ENCODE peak calls at places on chromosomes 7 and 10, in seven cellular contexts. J is IMR-90, W is D721Med, H is cardiac muscle cell, S is Calu3, D is heart left ventricle, P is activated B cell treated with CpG ODN at 0.5 μM for 24 hours. T is an unnamed sample.

GRCh38 chr10:45461034-45461433 is 87.0 kb downstream of the ALOX5 start:
- DNase-seq in J (peak), W (no peak), H (no peak), S (no peak), D (no peak), P (no peak), T (no peak)

GRCh38 chr10:114274616-114275453 is 35.8 kb downstream of the VWA2 start:
- DNase-seq in J (no peak), W (no peak), H (no peak), S (no peak), D (no peak), P (no peak), T (no peak)

GRCh38 chr10:78229950-78230675 is 196.4 kb downstream of the RPS24 start:
- DNase-seq in J (no peak), W (no peak), H (no peak), S (no peak), D (no peak), P (no peak), T (no peak)

GRCh38 chr7:24862461-24862860 is 105.2 kb upstream of the GSDME start:
- DNase-seq in J (no peak), W (no peak), H (no peak), S (no peak), D (no peak), P (no peak), T (no peak)

GRCh38 chr10:30437039-30437781 is 3.2 kb downstream of the MAP3K8 start:
- DNase-seq in J (peak), W (no peak), H (peak), S (no peak), D (no peak), P (no peak), T (no peak)

GRCh38 chr7:100538654-100539435 is at the start of gene AGFG2:
- DNase-seq in J (peak), W (peak), H (peak), S (peak), D (peak), P (peak), T (peak)

GRCh38 chr10:82402901-82403300 is 527.9 kb downstream of the NRG3 start:
- DNase-seq in J (no peak), W (no peak), H (no peak), S (no peak), D (no peak), P (no peak), T (no peak)

GRCh38 chr7:120873367-120873766 is 15.4 kb upstream of the TSPAN12 start:
- DNase-seq in J (no peak), W (no peak), H (no peak), S (no peak), D (no peak), P (no peak), T (no peak)

GRCh38 chr10:7318836-7319235 is 92.0 kb downstream of the SFMBT2 start:
- DNase-seq in J (no peak), W (no peak), H (no peak), S (no peak), D (no peak), P (no peak), T (peak)

GRCh38 chr7:128263420-128263819 is 22.3 kb downstream of the LEP start:
- DNase-seq in J (no peak), W (no peak), H (no peak), S (no peak), D (no peak), P (no peak), T (no peak)

GRCh38 chr7:122143376-122143750 is 686 bp downstream of the AASS start:
- DNase-seq in J (peak), W (no peak), H (peak), S (peak), D (peak), P (peak), T (peak)

GRCh38 chr10:92052741-92053140 is 129.2 kb downstream of the BTAF1 start:
- DNase-seq in J (no peak), W (no peak), H (no peak), S (no peak), D (no peak), P (no peak), T (no peak)

GRCh38 chr7:142669074-142669654 is 80.1 kb upstream of the PRSS1 start:
- DNase-seq in J (peak), W (no peak), H (peak), S (no peak), D (no peak), P (no peak), T (no peak)

GRCh38 chr10:19815036-19815435 is 1.2 kb upstream of the PLXDC2 start:
- DNase-seq in J (no peak), W (no peak), H (no peak), S (no peak), D (no peak), P (no peak), T (no peak)

GRCh38 chr10:110641256-110641655 is 2.9 kb upstream of the RBM20 start:
- DNase-seq in J (peak), W (no peak), H (no peak), S (peak), D (peak), P (no peak), T (peak)

GRCh38 chr10:13740416-13740815 is 153.7 kb downstream of the PRPF18 start:
- DNase-seq in J (no peak), W (no peak), H (no peak), S (no peak), D (no peak), P (no peak), T (no peak)

GRCh38 chr10:43105119-43105792 is 28.4 kb downstream of the RET start:
- DNase-seq in J (peak), W (peak), H (peak), S (peak), D (peak), P (peak), T (peak)
- TF ChIP-seq CTCF in J (peak), W (peak), H (peak), S (peak), D (peak), P (peak), T (peak)

GRCh38 chr10:48974757-48975156 is 35.1 kb upstream of the LRRC18 start:
- DNase-seq in J (no peak), W (no peak), H (no peak), S (no peak), D (no peak), P (no peak), T (no peak)

GRCh38 chr10:48973065-48973464 is 33.4 kb upstream of the LRRC18 start:
- DNase-seq in J (peak), W (no peak), H (no peak), S (no peak), D (no peak), P (no peak), T (no peak)

GRCh38 chr10:48978318-48978717 is 38.7 kb upstream of the LRRC18 start:
- DNase-seq in J (no peak), W (no peak), H (no peak), S (no peak), D (no peak), P (no peak), T (no peak)

GRCh38 chr10:48981310-48981907 is 41.8 kb upstream of the LRRC18 start:
- DNase-seq in J (peak), W (no peak), H (peak), S (peak), D (peak), P (peak), T (peak)

GRCh38 chr10:48976208-48976607 is 36.6 kb upstream of the LRRC18 start:
- DNase-seq in J (peak), W (no peak), H (peak), S (peak), D (no peak), P (no peak), T (no peak)
- TF ChIP-seq CTCF in J (peak), W (no peak), H (no peak), S (no peak), D (peak), P (no peak), T (no peak)

GRCh38 chr7:91194841-91195240 is 69.4 kb upstream of the FZD1 start:
- DNase-seq in J (no peak), W (no peak), H (no peak), S (no peak), D (no peak), P (no peak), T (no peak)
- TF ChIP-seq CTCF in J (no peak), W (no peak), H (no peak), S (no peak), D (no peak), P (no peak), T (no peak)

GRCh38 chr10:116760919-116761318 is 18.6 kb upstream of the HSPA12A start:
- DNase-seq in J (peak), W (no peak), H (no peak), S (no peak), D (no peak), P (no peak), T (no peak)

GRCh38 chr10:116752969-116753665 is 10.8 kb upstream of the HSPA12A start:
- DNase-seq in J (no peak), W (no peak), H (no peak), S (no peak), D (no peak), P (no peak), T (no peak)

GRCh38 chr10:116756277-116756676 is 13.9 kb upstream of the HSPA12A start:
- DNase-seq in J (peak), W (no peak), H (peak), S (no peak), D (no peak), P (no peak), T (no peak)

GRCh38 chr10:116753759-116754158 is 11.4 kb upstream of the HSPA12A start:
- DNase-seq in J (peak), W (no peak), H (peak), S (no peak), D (no peak), P (no peak), T (no peak)

DNA sequence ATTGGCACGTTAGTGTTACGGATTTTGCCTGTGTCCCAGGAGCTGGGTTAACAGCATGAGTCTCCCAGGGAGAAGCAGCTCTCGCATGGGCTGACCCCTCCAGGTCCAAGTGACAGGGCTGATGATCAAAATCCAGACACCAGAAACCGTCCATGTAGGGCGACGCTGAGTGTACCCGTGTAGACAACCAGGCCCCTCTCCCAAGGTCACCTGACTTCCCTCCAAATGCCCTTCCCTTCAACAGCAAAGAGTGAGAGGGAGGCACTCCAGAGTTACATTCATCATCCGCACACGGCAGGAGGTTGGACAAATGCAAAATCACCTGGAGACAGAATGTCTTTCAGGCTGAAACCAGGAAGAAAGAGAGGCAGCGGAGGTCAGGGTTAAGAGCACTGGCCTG is 14.9 kb upstream of the HSPA12A start:
- DNase-seq in J (no peak), W (no peak), H (no peak), S (no peak), D (no peak), P (no peak), T (no peak)
- TF ChIP-seq CTCF in J (no peak), W (no peak), H (no peak), S (no peak), D (no peak), P (no peak), T (no peak)

DNA sequence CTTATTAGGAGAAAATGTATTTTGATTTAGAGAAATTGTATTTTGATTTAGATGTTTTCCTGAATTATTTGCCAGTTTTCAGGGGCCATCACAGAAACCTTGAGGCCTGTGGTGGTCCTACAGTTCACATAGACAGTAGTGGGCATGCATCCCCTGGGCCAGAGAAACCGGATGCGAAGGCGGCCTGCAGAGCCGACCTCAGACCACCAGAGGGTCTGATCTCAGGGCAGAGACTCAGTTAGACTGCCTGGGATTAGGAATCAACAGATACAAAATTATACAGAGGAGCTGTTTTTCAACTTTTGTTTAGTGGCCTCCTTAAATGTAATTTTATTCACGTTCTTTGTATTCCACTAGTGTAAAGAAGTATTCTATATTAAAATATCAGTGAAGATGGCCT is 158.4 kb downstream of the PAXIP1 start:
- DNase-seq in J (no peak), W (no peak), H (no peak), S (no peak), D (no peak), P (no peak), T (no peak)
- TF ChIP-seq CTCF in J (no peak), W (no peak), H (no peak), S (no peak), D (no peak), P (no peak), T (peak)

DNA sequence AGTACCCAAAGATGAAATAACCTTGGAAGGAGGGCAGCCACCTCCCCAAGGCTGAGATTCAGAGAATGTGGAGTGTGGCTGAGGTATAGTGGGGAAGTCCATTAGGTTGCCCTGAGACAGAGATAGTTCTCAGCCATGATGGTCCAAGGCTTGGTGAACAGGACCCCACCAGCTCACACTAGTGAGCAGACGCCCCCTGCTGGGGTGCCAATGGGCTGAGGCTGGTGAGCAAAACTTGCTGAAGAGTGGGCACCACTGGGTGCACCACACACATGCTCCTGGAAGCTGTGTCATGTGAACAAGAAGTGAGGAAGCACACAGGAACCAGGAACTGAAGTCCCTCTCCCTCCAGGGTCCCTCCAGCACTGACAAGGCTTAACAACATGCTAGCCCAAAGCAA is 8.9 kb downstream of the FBXL13 start:
- DNase-seq in J (peak), W (no peak), H (peak), S (peak), D (no peak), P (peak), T (peak)
- TF ChIP-seq CTCF in J (peak), W (peak), H (peak), S (peak), D (peak), P (no peak), T (peak)

DNA sequence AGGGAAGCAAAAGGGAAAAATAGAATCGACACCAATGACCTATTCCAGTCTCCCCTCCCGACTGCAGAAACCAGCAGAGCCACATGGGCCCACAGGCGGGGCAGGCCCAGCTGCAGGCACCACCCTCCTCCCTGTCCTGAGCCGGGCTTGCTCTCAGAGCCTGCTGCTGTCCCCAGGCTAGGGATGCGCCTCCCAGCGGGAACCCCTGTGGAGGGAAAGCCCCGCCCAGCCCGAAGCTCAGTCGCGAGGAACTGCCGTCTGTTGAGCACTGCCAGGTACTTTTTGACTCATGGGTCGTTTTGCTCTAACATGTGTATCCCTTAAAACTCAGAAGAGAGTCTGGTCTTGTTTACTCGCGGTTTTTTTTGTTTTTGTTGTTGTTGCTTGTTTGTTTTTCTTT is 124.5 kb upstream of the RET start:
- DNase-seq in J (no peak), W (no peak), H (no peak), S (peak), D (no peak), P (peak), T (peak)
- TF ChIP-seq CTCF in J (no peak), W (no peak), H (peak), S (no peak), D (no peak), P (no peak), T (no peak)

T was measured in nephron progenitor cell.